ENCODE peak calls at places on chromosomes 1 and 21, in nine cellular contexts. S is heart right ventricle, N is body of pancreas, X is right atrium auricular region, D is psoas muscle, Z is Panc1, J is adrenal gland, C is heart left ventricle, P is aorta. K is an unnamed sample. For H3K27me3 and H3K4me1, the result is how much of the 10 kb centered on the place peaks cover.

GRCh38 chr1:232508161-232508661 is 121.7 kb downstream of the SIPA1L2 start:
- DNase-seq in S (no peak), N (no peak), X (no peak), D (no peak), Z (no peak), J (no peak), C (peak), P (no peak), K (no peak)

GRCh38 chr1:20185834-20186782 is at the start of the genes PLA2G2C and UBXN10:
- DNase-seq in S (peak), N (peak), X (no peak), D (peak), Z (no peak), J (peak), C (peak), P (peak), K (peak)

GRCh38 chr1:12654004-12654567 is 10.2 kb downstream of the AADACL4 start:
- DNase-seq in S (no peak), N (no peak), X (no peak), D (no peak), Z (no peak), J (no peak), C (no peak), P (no peak), K (no peak)

GRCh38 chr1:210332233-210332632 is 3.5 kb downstream of the HHAT start:
- DNase-seq in S (no peak), N (no peak), X (no peak), D (no peak), Z (no peak), J (no peak), C (no peak), P (no peak), K (no peak)

GRCh38 chr1:25643962-25644361 is 27.4 kb downstream of the MAN1C1 start:
- DNase-seq in S (no peak), N (no peak), X (peak), D (no peak), Z (no peak), J (no peak), C (no peak), P (no peak), K (no peak)

GRCh38 chr1:71357708-71358107 is 276.9 kb upstream of the ZRANB2 start:
- DNase-seq in S (peak), N (no peak), X (no peak), D (no peak), Z (no peak), J (no peak), C (no peak), P (no peak), K (no peak)

GRCh38 chr21:38751379-38752050 is 54.2 kb upstream of the ETS2 start:
- DNase-seq in S (peak), N (no peak), X (peak), D (peak), Z (no peak), J (peak), C (peak), P (peak), K (peak)

GRCh38 chr21:37751268-37751975 is 164.8 kb downstream of the KCNJ6 start:
- DNase-seq in S (no peak), N (no peak), X (no peak), D (no peak), Z (no peak), J (no peak), C (peak), P (no peak), K (no peak)

GRCh38 chr1:166484471-166484870 is 317.7 kb upstream of the FAM78B start:
- DNase-seq in S (no peak), N (no peak), X (no peak), D (no peak), Z (no peak), J (no peak), C (no peak), P (no peak), K (no peak)

DNA sequence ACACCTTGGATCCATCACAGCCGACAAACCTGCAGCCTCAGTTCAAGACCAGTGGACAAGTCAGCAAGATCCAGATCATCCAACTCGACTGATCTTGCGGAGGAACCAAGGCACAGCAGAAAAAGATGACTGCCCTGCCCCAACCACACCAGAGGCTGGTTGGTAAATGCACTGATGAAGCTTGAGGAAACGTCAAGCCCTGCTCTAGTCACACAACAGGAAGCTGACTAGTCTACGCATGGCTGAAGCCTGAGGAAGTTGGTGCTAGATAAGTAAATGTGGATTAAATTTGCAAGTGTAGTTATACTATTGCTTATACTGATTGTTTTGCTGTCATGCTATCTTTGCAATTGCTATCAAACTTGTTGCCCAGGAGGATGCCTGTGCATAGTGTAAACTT is 89.0 kb downstream of the LIPI start:
- DNase-seq in S (no peak), N (no peak), X (no peak), D (no peak), Z (no peak), J (no peak), C (no peak), P (no peak), K (no peak)
- H3K4me3 ChIP-seq in S (no peak), N (no peak), X (no peak), D (no peak), Z (no peak), J (no peak), C (no peak), P (no peak), K (no peak)

GRCh38 chr1:217136895-217137205 is 413.6 kb upstream of the ESRRG start:
- DNase-seq in S (no peak), N (no peak), X (no peak), D (no peak), Z (no peak), J (no peak), C (no peak), P (no peak), K (no peak)

GRCh38 chr1:217135569-217135915 is 412.3 kb upstream of the ESRRG start:
- DNase-seq in S (peak), N (peak), X (no peak), D (no peak), Z (no peak), J (no peak), C (peak), P (no peak), K (no peak)

GRCh38 chr1:217134857-217135568 is 411.8 kb upstream of the ESRRG start:
- DNase-seq in S (peak), N (peak), X (no peak), D (no peak), Z (no peak), J (no peak), C (peak), P (no peak), K (no peak)

GRCh38 chr1:217137210-217137871 is 414.1 kb upstream of the ESRRG start:
- DNase-seq in S (no peak), N (peak), X (no peak), D (no peak), Z (no peak), J (no peak), C (no peak), P (no peak), K (no peak)

GRCh38 chr1:217135987-217136894 is 413.0 kb upstream of the ESRRG start:
- DNase-seq in S (peak), N (no peak), X (no peak), D (no peak), Z (no peak), J (no peak), C (no peak), P (no peak), K (no peak)
- H3K27me3 ChIP-seq in S (half or more), N (under half), X (under half), D (under half), Z (under half), J (half or more), C (half or more), P (under half), K (under half)

DNA sequence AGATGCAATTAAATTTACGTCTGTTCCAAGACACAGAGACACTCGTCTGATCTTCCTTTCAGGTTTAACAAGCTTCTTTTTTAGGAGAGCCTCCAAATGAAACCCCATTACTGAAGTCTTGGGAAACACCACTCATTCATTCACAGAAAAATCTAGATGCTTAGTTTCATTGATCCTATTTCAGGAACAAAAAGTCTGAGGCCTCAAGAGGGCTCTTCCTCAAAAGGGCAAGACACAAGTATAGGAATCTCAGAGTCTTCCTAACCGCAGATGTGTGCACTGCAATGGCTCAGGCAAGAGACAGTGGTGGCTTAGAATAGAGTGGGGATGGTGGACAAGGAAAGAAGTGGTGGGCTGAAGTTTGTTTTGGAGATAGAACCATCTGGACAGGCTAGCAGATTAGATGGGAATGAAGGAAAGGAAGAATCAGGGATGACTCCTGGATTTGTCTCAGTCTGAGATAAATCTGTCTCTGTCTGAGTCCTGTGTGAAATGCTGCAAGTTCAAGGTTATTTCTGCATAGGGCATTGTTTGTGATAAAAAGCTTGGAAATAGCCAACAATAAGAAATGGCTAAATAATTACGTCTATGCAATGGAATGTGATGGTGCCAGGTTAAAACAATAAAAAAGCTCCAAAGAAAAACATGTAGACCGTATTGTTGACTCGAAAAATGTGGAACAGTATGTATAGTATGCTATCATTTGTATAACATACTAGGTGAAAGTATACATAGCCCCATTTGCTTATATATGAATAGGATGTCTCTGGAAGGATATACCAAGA is 8.9 kb upstream of the CTSE start:
- DNase-seq in S (no peak), N (no peak), X (no peak), D (no peak), Z (no peak), J (no peak), C (no peak), P (no peak), K (no peak)
- H3K4me1 ChIP-seq in S (under half), N (under half), X (under half), D (under half), Z (under half), J (under half), C (under half), P (under half), K (under half)

GRCh38 chr1:11412166-11412565 is 66.8 kb upstream of the DISP3 start:
- DNase-seq in S (no peak), N (no peak), X (no peak), D (no peak), Z (no peak), J (no peak), C (no peak), P (no peak), K (no peak)
- H3K4me3 ChIP-seq in S (no peak), N (no peak), X (no peak), D (no peak), Z (no peak), J (no peak), C (no peak), P (no peak), K (no peak)

GRCh38 chr1:90840323-90840722 is 123.2 kb upstream of the BARHL2 start:
- DNase-seq in S (no peak), N (no peak), X (no peak), D (no peak), Z (no peak), J (no peak), C (no peak), P (no peak), K (no peak)

GRCh38 chr1:90836345-90836679 is 119.2 kb upstream of the BARHL2 start:
- DNase-seq in S (no peak), N (no peak), X (no peak), D (no peak), Z (no peak), J (no peak), C (no peak), P (no peak), K (no peak)

GRCh38 chr1:90839323-90839722 is 122.2 kb upstream of the BARHL2 start:
- DNase-seq in S (no peak), N (no peak), X (no peak), D (no peak), Z (no peak), J (no peak), C (no peak), P (no peak), K (no peak)

GRCh38 chr1:90837420-90837819 is 120.3 kb upstream of the BARHL2 start:
- DNase-seq in S (no peak), N (no peak), X (no peak), D (no peak), Z (no peak), J (no peak), C (no peak), P (no peak), K (no peak)

GRCh38 chr1:90838720-90839119 is 121.6 kb upstream of the BARHL2 start:
- DNase-seq in S (no peak), N (no peak), X (no peak), D (no peak), Z (no peak), J (no peak), C (no peak), P (no peak), K (no peak)
- H3K27me3 ChIP-seq in S (half or more), N (under half), X (under half), D (under half), Z (under half), J (under half), C (half or more), P (under half), K (under half)

DNA sequence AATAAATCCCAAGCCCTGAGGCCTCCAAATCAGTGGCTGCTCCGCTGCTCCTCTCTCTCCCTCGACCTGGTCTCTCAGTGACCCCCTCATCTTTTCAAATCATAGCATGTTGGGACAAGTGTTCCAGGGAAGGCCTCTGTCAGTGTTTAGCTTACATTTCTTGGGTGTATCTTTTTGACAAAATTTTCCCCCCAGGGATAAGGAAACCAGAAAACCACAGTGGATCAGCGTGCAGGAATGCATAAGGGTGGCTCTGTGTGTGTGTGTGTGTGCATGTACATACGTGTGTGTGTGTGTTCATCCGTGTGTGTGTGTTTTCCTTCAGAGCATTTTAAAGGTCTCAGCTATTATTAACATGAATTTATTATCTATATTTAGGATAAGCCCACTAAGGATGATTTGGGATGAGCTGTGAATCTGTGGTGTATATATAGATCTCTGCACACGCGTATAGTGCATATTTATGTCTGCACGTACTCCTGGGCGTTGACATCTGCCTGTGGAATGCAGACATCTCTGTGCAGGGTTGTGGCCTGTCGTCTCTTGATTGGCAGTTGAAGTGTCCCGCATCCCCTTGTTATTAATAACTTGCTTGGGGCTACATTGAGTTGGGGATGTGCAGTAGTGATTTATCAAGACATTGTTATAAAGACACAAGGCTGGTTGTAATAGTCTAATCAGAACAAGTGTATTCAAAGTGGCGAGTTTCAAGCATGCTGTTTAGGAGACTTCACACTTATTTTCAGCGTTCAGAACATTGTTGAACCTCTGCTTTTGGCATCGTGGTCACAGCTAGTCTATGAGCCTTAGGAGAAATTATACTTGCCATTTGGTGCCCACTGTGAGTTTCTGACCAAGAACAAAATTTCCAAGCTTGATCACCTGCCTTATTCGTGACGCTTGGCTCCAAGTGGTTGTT is 55.6 kb downstream of the GALNT2 start:
- DNase-seq in S (no peak), N (no peak), X (no peak), D (no peak), Z (no peak), J (no peak), C (no peak), P (no peak), K (no peak)
- H3K4me1 ChIP-seq in S (half or more), N (half or more), X (half or more), D (under half), Z (under half), J (under half), C (under half), P (under half), K (under half)

DNA sequence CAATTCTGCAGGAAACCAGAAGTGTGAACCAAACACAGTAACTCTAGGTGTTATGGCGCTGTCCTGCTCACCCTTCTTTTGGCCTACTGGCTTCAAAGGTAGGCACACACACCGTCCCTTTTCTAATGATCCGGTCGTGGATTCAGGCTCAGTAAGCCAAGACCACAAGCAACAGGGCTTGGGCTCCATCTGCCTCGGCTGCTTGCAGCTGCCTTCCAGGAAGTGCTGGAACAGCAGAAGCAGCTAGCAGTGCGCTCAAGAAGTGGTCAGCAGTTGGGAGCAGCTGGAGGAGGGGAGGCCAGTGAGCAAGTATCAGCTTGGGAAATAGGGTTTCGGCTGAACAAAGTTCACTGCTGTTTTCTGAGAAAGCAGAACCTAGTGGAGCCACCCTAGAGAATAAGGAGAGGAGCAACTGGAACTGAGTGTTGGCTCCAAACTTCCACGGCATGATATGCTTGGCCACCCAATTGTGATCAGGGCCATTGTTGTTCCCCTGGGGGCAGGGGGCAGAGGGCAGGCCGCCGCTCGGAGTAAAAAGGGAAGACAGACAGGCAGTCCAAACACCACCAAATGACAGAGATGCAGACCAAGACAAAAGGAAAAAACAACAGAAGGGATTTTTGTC is 173.4 kb downstream of the TOMM20 start:
- DNase-seq in S (peak), N (peak), X (peak), D (peak), Z (no peak), J (peak), C (peak), P (no peak), K (peak)
- H3K4me3 ChIP-seq in S (no peak), N (no peak), X (no peak), D (no peak), Z (no peak), J (no peak), C (no peak), P (no peak), K (no peak)

GRCh38 chr1:212949771-212950170 is 570 bp upstream of the VASH2 start:
- DNase-seq in S (no peak), N (no peak), X (no peak), D (no peak), Z (no peak), J (no peak), C (no peak), P (no peak), K (no peak)
- H3K27me3 ChIP-seq in S (half or more), N (under half), X (under half), D (under half), Z (under half), J (under half), C (under half), P (under half), K (under half)

DNA sequence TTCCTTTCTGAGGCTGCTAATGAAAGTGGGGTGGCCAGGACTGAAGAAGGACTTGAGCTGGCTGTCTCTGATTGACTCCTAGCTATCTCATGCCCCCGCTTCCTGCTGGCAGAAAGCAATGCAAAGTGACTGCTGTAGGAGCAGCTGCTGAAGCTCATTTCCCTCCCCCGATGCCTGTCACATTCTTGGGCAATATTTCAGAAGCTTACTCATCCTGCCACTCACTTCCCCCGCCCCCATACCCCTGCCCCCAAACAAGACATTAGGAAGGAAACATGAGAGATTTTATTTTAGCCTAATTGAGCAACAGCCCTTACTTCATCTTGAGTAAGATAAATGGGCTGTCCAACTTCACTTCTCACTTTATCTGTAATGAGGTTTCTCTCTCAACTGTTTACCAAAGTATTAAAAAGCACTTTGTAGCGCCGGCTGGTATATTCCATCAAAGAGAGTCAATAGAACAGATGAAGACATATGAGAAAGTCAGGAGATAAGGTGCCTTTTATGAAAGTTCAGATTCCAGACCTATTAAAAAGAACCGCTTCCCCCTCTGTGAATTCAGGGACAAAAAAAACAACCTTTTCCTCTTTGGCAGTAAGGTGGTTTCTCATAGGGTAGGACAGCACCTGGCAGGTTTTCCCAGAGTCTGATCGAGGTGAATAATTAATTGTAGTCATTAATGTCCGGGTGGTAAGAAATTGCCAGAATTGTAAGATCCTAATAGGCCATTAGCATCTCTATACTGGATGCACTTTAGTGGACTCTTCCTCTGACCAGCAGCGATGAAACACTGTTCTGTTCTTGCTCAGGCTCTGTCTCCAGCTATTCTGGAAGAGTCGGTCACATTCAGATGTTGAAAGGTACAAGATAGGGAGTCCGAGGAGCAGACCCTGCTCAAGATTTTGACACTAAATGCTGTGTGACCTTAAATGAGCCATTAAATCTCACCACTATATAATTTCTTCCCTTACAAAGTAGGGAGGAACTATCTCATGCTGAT is 70.2 kb downstream of the SH3GLB1 start:
- DNase-seq in S (peak), N (peak), X (peak), D (peak), Z (peak), J (peak), C (peak), P (no peak), K (peak)
- H3K4me1 ChIP-seq in S (half or more), N (under half), X (under half), D (under half), Z (under half), J (under half), C (under half), P (under half), K (under half)

K was measured in lung.